ENCODE peak calls at places on chromosomes 12 and 14, in eight cellular contexts. S is PC-3, H is psoas muscle, W is Caco-2, O is breast epithelium, V is IMR-90, Q is left lung, K is aorta. U is an unnamed sample.
A peak's percentile ranks its signal among the peaks of the same experiment; 100 is the strongest.

GRCh38 chr12:591571-592505 is 71.4 kb downstream of the NINJ2 start:
- DNase-seq in S (no peak), H (peak; percentile 52), W (peak; percentile 40), O (no peak), V (no peak), Q (no peak), K (no peak), U (no peak)

GRCh38 chr12:127943481-127944210 is 323.3 kb upstream of the TMEM132C start:
- DNase-seq in S (peak; percentile 93), H (no peak), W (no peak), O (no peak), V (no peak), Q (no peak), K (no peak), U (no peak)

GRCh38 chr12:25653487-25654175 is 100.5 kb upstream of the LMNTD1 start:
- DNase-seq in S (no peak), H (no peak), W (no peak), O (peak; percentile 58), V (no peak), Q (no peak), K (no peak), U (no peak)

GRCh38 chr12:4383304-4383865 is 3.9 kb upstream of the FGF23 start:
- DNase-seq in S (no peak), H (no peak), W (peak; percentile 56), O (no peak), V (no peak), Q (no peak), K (no peak), U (no peak)

GRCh38 chr14:60090864-60091519 is 731 bp upstream of the PCNX4 start:
- DNase-seq in S (peak; percentile 84), H (peak; percentile 53), W (peak; percentile 36), O (peak; percentile 37), V (peak; percentile 64), Q (peak; percentile 52), K (no peak), U (no peak)

GRCh38 chr14:103960457-103960856 is 18.1 kb upstream of the RD3L start:
- DNase-seq in S (no peak), H (no peak), W (no peak), O (no peak), V (no peak), Q (no peak), K (no peak), U (no peak)

GRCh38 chr12:71556881-71557280 is 106.8 kb downstream of the ZFC3H1 start:
- DNase-seq in S (peak; percentile 89), H (no peak), W (peak; percentile 50), O (no peak), V (peak; percentile 94), Q (no peak), K (no peak), U (no peak)

GRCh38 chr14:106844608-106845285 is 1318.4 kb downstream of the TMEM121 start:
- DNase-seq in S (peak; percentile 51), H (peak; percentile 70), W (peak; percentile 76), O (peak; percentile 35), V (no peak), Q (peak; percentile 88), K (peak; percentile 85), U (peak; percentile 80)

GRCh38 chr12:120630139-120630895 is 10.1 kb upstream of the CABP1 start:
- DNase-seq in S (no peak), H (no peak), W (no peak), O (no peak), V (no peak), Q (no peak), K (no peak), U (no peak)

DNA sequence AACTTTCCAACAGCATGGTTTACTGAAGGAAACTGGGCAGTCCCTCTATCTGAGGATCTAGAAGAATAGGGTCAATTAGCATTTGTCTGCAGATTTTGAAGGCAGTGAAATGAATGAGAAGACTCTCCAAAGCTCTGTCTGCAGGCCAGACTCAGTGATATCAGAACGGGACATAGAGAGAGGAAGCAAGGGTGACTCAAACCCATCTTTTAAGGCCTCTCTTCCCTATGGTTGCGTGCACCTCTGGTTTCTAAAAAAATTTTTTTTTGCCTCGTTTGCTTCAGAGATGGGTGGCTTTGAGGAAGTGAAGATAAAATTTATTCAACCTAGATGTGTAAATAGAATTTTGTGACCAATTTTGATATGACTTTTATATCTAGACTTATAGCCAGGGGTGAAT is 71.9 kb upstream of the HOXC13 start:
- DNase-seq in S (no peak), H (no peak), W (no peak), O (no peak), V (no peak), Q (no peak), K (no peak), U (no peak)
- H3K36me3 ChIP-seq in S (no peaks in the 10 kb centered on the region), H (no peaks in the 10 kb centered on the region), W (no peaks in the 10 kb centered on the region), O (no peaks in the 10 kb centered on the region), V (no peaks in the 10 kb centered on the region), Q (no peaks in the 10 kb centered on the region), K (no peaks in the 10 kb centered on the region), U (no peaks in the 10 kb centered on the region)

GRCh38 chr12:57622293-57623245 is 10.4 kb downstream of the B4GALNT1 start:
- DNase-seq in S (no peak), H (no peak), W (no peak), O (no peak), V (no peak), Q (no peak), K (no peak), U (no peak)
- H3K27me3 ChIP-seq in S (peaks cover 15% of the 10 kb centered on the region), H (no peaks in the 10 kb centered on the region), W (peaks cover 4% of the 10 kb centered on the region), O (peaks cover 31% of the 10 kb centered on the region), V (peaks cover 63% of the 10 kb centered on the region), Q (peaks cover 100% of the 10 kb centered on the region), K (no peaks in the 10 kb centered on the region), U (no peaks in the 10 kb centered on the region)

GRCh38 chr14:52902971-52903385 is 47.9 kb downstream of the FERMT2 start:
- DNase-seq in S (peak; percentile 45), H (no peak), W (no peak), O (no peak), V (peak; percentile 57), Q (no peak), K (no peak), U (no peak)
- H3K4me1 ChIP-seq in S (peaks cover 53% of the 10 kb centered on the region), H (peaks cover 40% of the 10 kb centered on the region), W (peaks cover 12% of the 10 kb centered on the region), O (no peaks in the 10 kb centered on the region), V (peaks cover 13% of the 10 kb centered on the region), Q (peaks cover 3% of the 10 kb centered on the region), K (peaks cover 7% of the 10 kb centered on the region), U (peaks cover 15% of the 10 kb centered on the region)

GRCh38 chr12:123595729-123596128 is 6.2 kb upstream of the DDX55 start:
- DNase-seq in S (peak; percentile 44), H (no peak), W (peak; percentile 32), O (no peak), V (peak; percentile 32), Q (no peak), K (no peak), U (no peak)

GRCh38 chr12:123599721-123600120 is 2.2 kb upstream of the DDX55 start:
- DNase-seq in S (no peak), H (no peak), W (no peak), O (no peak), V (no peak), Q (no peak), K (no peak), U (no peak)

GRCh38 chr12:123599310-123599709 is 2.6 kb upstream of the DDX55 start:
- DNase-seq in S (no peak), H (no peak), W (no peak), O (no peak), V (no peak), Q (no peak), K (no peak), U (no peak)

GRCh38 chr12:123597100-123597499 is 4.8 kb upstream of the DDX55 start:
- DNase-seq in S (no peak), H (no peak), W (no peak), O (no peak), V (no peak), Q (no peak), K (no peak), U (no peak)

DNA sequence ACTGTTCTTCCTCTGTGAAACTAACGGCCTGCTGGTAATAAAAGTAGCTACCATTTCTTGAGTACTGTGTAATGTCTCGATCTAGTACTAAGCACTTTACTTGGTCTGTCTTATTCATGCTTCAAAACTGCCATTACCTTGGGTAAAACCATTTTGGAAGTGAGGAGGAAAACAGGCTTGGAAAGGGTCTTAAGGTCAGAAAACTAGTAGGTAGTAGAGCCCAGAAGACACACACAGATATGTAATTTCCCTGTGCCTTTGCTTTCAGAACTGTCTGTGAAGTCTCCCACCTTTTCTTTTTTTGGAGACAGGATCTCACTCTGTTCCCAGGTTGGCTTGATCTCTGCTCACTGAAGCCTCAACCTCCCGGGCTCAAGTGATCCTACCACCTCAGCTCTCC is 3.4 kb upstream of the DDX55 start:
- DNase-seq in S (no peak), H (no peak), W (no peak), O (no peak), V (no peak), Q (no peak), K (no peak), U (no peak)
- H3K36me3 ChIP-seq in S (peaks cover 34% of the 10 kb centered on the region), H (no peaks in the 10 kb centered on the region), W (no peaks in the 10 kb centered on the region), O (no peaks in the 10 kb centered on the region), V (peaks cover 18% of the 10 kb centered on the region), Q (peaks cover 55% of the 10 kb centered on the region), K (no peaks in the 10 kb centered on the region), U (peaks cover 41% of the 10 kb centered on the region)

U was measured in vagina.